ENCODE peak calls at places on chromosomes 13 and 19, in six cellular contexts. One of them, this sample, is unnamed.

GRCh38 chr19:3818918-3819317 is 32.7 kb upstream of the MATK start:
- DNase-seq in uterus: no peak
- DNase-seq in activated CD4-positive, alpha-beta T cell treated with anti-CD3 and anti-CD28 coated beads for 48 hours: no peak
- DNase-seq in neural progenitor cell: no peak
- DNase-seq in stimulated activated CD4-positive, alpha-beta T cell treated with anti-CD3 and anti-CD28 coated beads, Interleukin-2, amount 100 ng/mL, for 48 hours: no peak
- DNase-seq in activated T-helper 2 cell treated with anti-CD3 and anti-CD28 coated beads, Interferon-gamma antibody, Interleukin-2, Interleukin-4, amounts not matched to agents 10 μg/mL and 5 μg/mL and 100 μg/mL, durations not matched to agents 14 hours and 24 hours and 36 hours: no peak
- DNase-seq in this sample: no peak

GRCh38 chr13:106468948-106469590 is 66.4 kb downstream of the EFNB2 start:
- DNase-seq in uterus: no peak
- DNase-seq in activated CD4-positive, alpha-beta T cell treated with anti-CD3 and anti-CD28 coated beads for 48 hours: no peak
- DNase-seq in neural progenitor cell: no peak
- DNase-seq in stimulated activated CD4-positive, alpha-beta T cell treated with anti-CD3 and anti-CD28 coated beads, Interleukin-2, amount 100 ng/mL, for 48 hours: no peak
- DNase-seq in activated T-helper 2 cell treated with anti-CD3 and anti-CD28 coated beads, Interferon-gamma antibody, Interleukin-2, Interleukin-4, amounts not matched to agents 10 μg/mL and 5 μg/mL and 100 μg/mL, durations not matched to agents 14 hours and 24 hours and 36 hours: no peak
- DNase-seq in this sample: no peak

GRCh38 chr13:23497186-23497585 is 63.7 kb upstream of the SACS start:
- DNase-seq in uterus: no peak
- DNase-seq in activated CD4-positive, alpha-beta T cell treated with anti-CD3 and anti-CD28 coated beads for 48 hours: no peak
- DNase-seq in neural progenitor cell: no peak
- DNase-seq in stimulated activated CD4-positive, alpha-beta T cell treated with anti-CD3 and anti-CD28 coated beads, Interleukin-2, amount 100 ng/mL, for 48 hours: no peak
- DNase-seq in activated T-helper 2 cell treated with anti-CD3 and anti-CD28 coated beads, Interferon-gamma antibody, Interleukin-2, Interleukin-4, amounts not matched to agents 10 μg/mL and 5 μg/mL and 100 μg/mL, durations not matched to agents 14 hours and 24 hours and 36 hours: no peak
- DNase-seq in this sample: no peak

GRCh38 chr19:57351867-57352266 is 796 bp downstream of the ZNF304 start:
- DNase-seq in uterus: no peak
- DNase-seq in activated CD4-positive, alpha-beta T cell treated with anti-CD3 and anti-CD28 coated beads for 48 hours: no peak
- DNase-seq in neural progenitor cell: peak
- DNase-seq in stimulated activated CD4-positive, alpha-beta T cell treated with anti-CD3 and anti-CD28 coated beads, Interleukin-2, amount 100 ng/mL, for 48 hours: no peak
- DNase-seq in activated T-helper 2 cell treated with anti-CD3 and anti-CD28 coated beads, Interferon-gamma antibody, Interleukin-2, Interleukin-4, amounts not matched to agents 10 μg/mL and 5 μg/mL and 100 μg/mL, durations not matched to agents 14 hours and 24 hours and 36 hours: no peak
- DNase-seq in this sample: no peak

GRCh38 chr19:35000647-35001501 is 751 bp downstream of the GRAMD1A start:
- DNase-seq in uterus: no peak
- DNase-seq in activated CD4-positive, alpha-beta T cell treated with anti-CD3 and anti-CD28 coated beads for 48 hours: peak
- DNase-seq in neural progenitor cell: peak
- DNase-seq in stimulated activated CD4-positive, alpha-beta T cell treated with anti-CD3 and anti-CD28 coated beads, Interleukin-2, amount 100 ng/mL, for 48 hours: no peak
- DNase-seq in activated T-helper 2 cell treated with anti-CD3 and anti-CD28 coated beads, Interferon-gamma antibody, Interleukin-2, Interleukin-4, amounts not matched to agents 10 μg/mL and 5 μg/mL and 100 μg/mL, durations not matched to agents 14 hours and 24 hours and 36 hours: peak
- DNase-seq in this sample: no peak

GRCh38 chr13:29676535-29676934 is 81.0 kb upstream of the SLC7A1 start:
- DNase-seq in uterus: no peak
- DNase-seq in activated CD4-positive, alpha-beta T cell treated with anti-CD3 and anti-CD28 coated beads for 48 hours: no peak
- DNase-seq in neural progenitor cell: no peak
- DNase-seq in stimulated activated CD4-positive, alpha-beta T cell treated with anti-CD3 and anti-CD28 coated beads, Interleukin-2, amount 100 ng/mL, for 48 hours: no peak
- DNase-seq in activated T-helper 2 cell treated with anti-CD3 and anti-CD28 coated beads, Interferon-gamma antibody, Interleukin-2, Interleukin-4, amounts not matched to agents 10 μg/mL and 5 μg/mL and 100 μg/mL, durations not matched to agents 14 hours and 24 hours and 36 hours: no peak
- DNase-seq in this sample: peak

GRCh38 chr19:23698711-23699520 is 11.9 kb upstream of the ZNF675 start:
- DNase-seq in uterus: no peak
- DNase-seq in activated CD4-positive, alpha-beta T cell treated with anti-CD3 and anti-CD28 coated beads for 48 hours: no peak
- DNase-seq in neural progenitor cell: no peak
- DNase-seq in stimulated activated CD4-positive, alpha-beta T cell treated with anti-CD3 and anti-CD28 coated beads, Interleukin-2, amount 100 ng/mL, for 48 hours: no peak
- DNase-seq in activated T-helper 2 cell treated with anti-CD3 and anti-CD28 coated beads, Interferon-gamma antibody, Interleukin-2, Interleukin-4, amounts not matched to agents 10 μg/mL and 5 μg/mL and 100 μg/mL, durations not matched to agents 14 hours and 24 hours and 36 hours: no peak
- DNase-seq in this sample: peak

GRCh38 chr19:6424190-6424938 is at the start of gene KHSRP:
- DNase-seq in uterus: peak
- DNase-seq in activated CD4-positive, alpha-beta T cell treated with anti-CD3 and anti-CD28 coated beads for 48 hours: peak
- DNase-seq in neural progenitor cell: peak
- DNase-seq in stimulated activated CD4-positive, alpha-beta T cell treated with anti-CD3 and anti-CD28 coated beads, Interleukin-2, amount 100 ng/mL, for 48 hours: no peak
- DNase-seq in activated T-helper 2 cell treated with anti-CD3 and anti-CD28 coated beads, Interferon-gamma antibody, Interleukin-2, Interleukin-4, amounts not matched to agents 10 μg/mL and 5 μg/mL and 100 μg/mL, durations not matched to agents 14 hours and 24 hours and 36 hours: no peak
- DNase-seq in this sample: no peak

GRCh38 chr13:93108111-93108581 is 118.5 kb upstream of the GPC6 start:
- DNase-seq in uterus: no peak
- DNase-seq in activated CD4-positive, alpha-beta T cell treated with anti-CD3 and anti-CD28 coated beads for 48 hours: no peak
- DNase-seq in neural progenitor cell: no peak
- DNase-seq in stimulated activated CD4-positive, alpha-beta T cell treated with anti-CD3 and anti-CD28 coated beads, Interleukin-2, amount 100 ng/mL, for 48 hours: no peak
- DNase-seq in activated T-helper 2 cell treated with anti-CD3 and anti-CD28 coated beads, Interferon-gamma antibody, Interleukin-2, Interleukin-4, amounts not matched to agents 10 μg/mL and 5 μg/mL and 100 μg/mL, durations not matched to agents 14 hours and 24 hours and 36 hours: no peak
- DNase-seq in this sample: no peak

GRCh38 chr13:113771709-113772331 is 12.8 kb downstream of the TMEM255B start:
- DNase-seq in uterus: no peak
- DNase-seq in activated CD4-positive, alpha-beta T cell treated with anti-CD3 and anti-CD28 coated beads for 48 hours: no peak
- DNase-seq in neural progenitor cell: no peak
- DNase-seq in stimulated activated CD4-positive, alpha-beta T cell treated with anti-CD3 and anti-CD28 coated beads, Interleukin-2, amount 100 ng/mL, for 48 hours: no peak
- DNase-seq in activated T-helper 2 cell treated with anti-CD3 and anti-CD28 coated beads, Interferon-gamma antibody, Interleukin-2, Interleukin-4, amounts not matched to agents 10 μg/mL and 5 μg/mL and 100 μg/mL, durations not matched to agents 14 hours and 24 hours and 36 hours: no peak
- DNase-seq in this sample: peak